ENCODE peak calls at places on chromosomes 11 and 22, in five cellular contexts. One of them, this sample, is unnamed.

GRCh38 chr11:65436412-65437032 is 13.9 kb downstream of the NEAT1 start:
- DNase-seq in left colon: no peak
- DNase-seq in stimulated activated CD4-positive, alpha-beta T cell treated with anti-CD3 and anti-CD28 coated beads, Interleukin-4, amount 100 ng/mL, for 24 hours: no peak
- DNase-seq in endothelial cell: no peak
- DNase-seq in CD8-positive, alpha-beta T cell: no peak
- DNase-seq in this sample: no peak

GRCh38 chr11:20873054-20873453 is 203.7 kb downstream of the NELL1 start:
- DNase-seq in left colon: no peak
- DNase-seq in stimulated activated CD4-positive, alpha-beta T cell treated with anti-CD3 and anti-CD28 coated beads, Interleukin-4, amount 100 ng/mL, for 24 hours: no peak
- DNase-seq in endothelial cell: peak
- DNase-seq in CD8-positive, alpha-beta T cell: no peak
- DNase-seq in this sample: no peak

GRCh38 chr11:797300-798092 is 585 bp downstream of the SLC25A22 start:
- DNase-seq in left colon: peak
- DNase-seq in stimulated activated CD4-positive, alpha-beta T cell treated with anti-CD3 and anti-CD28 coated beads, Interleukin-4, amount 100 ng/mL, for 24 hours: peak
- DNase-seq in endothelial cell: peak
- DNase-seq in CD8-positive, alpha-beta T cell: peak
- DNase-seq in this sample: peak

GRCh38 chr11:117189191-117189940 is 9.8 kb upstream of the TAGLN start:
- DNase-seq in left colon: peak
- DNase-seq in stimulated activated CD4-positive, alpha-beta T cell treated with anti-CD3 and anti-CD28 coated beads, Interleukin-4, amount 100 ng/mL, for 24 hours: no peak
- DNase-seq in endothelial cell: no peak
- DNase-seq in CD8-positive, alpha-beta T cell: no peak
- DNase-seq in this sample: no peak

GRCh38 chr22:29203456-29203855 is 2.2 kb upstream of the EMID1 start:
- DNase-seq in left colon: no peak
- DNase-seq in stimulated activated CD4-positive, alpha-beta T cell treated with anti-CD3 and anti-CD28 coated beads, Interleukin-4, amount 100 ng/mL, for 24 hours: no peak
- DNase-seq in endothelial cell: no peak
- DNase-seq in CD8-positive, alpha-beta T cell: no peak
- DNase-seq in this sample: no peak

GRCh38 chr11:112770487-112770886 is 190.7 kb upstream of the NCAM1 start:
- DNase-seq in left colon: no peak
- DNase-seq in stimulated activated CD4-positive, alpha-beta T cell treated with anti-CD3 and anti-CD28 coated beads, Interleukin-4, amount 100 ng/mL, for 24 hours: no peak
- DNase-seq in endothelial cell: no peak
- DNase-seq in CD8-positive, alpha-beta T cell: no peak
- DNase-seq in this sample: no peak

GRCh38 chr22:46638601-46639431 is 18.6 kb downstream of the GRAMD4 start:
- DNase-seq in left colon: no peak
- DNase-seq in stimulated activated CD4-positive, alpha-beta T cell treated with anti-CD3 and anti-CD28 coated beads, Interleukin-4, amount 100 ng/mL, for 24 hours: no peak
- DNase-seq in endothelial cell: no peak
- DNase-seq in CD8-positive, alpha-beta T cell: no peak
- DNase-seq in this sample: peak

GRCh38 chr11:3906166-3906565 is 50.7 kb downstream of the STIM1 start:
- DNase-seq in left colon: no peak
- DNase-seq in stimulated activated CD4-positive, alpha-beta T cell treated with anti-CD3 and anti-CD28 coated beads, Interleukin-4, amount 100 ng/mL, for 24 hours: no peak
- DNase-seq in endothelial cell: no peak
- DNase-seq in CD8-positive, alpha-beta T cell: no peak
- DNase-seq in this sample: no peak

GRCh38 chr11:69434341-69434960 is 47.0 kb upstream of the LINC01488 start:
- DNase-seq in left colon: no peak
- DNase-seq in stimulated activated CD4-positive, alpha-beta T cell treated with anti-CD3 and anti-CD28 coated beads, Interleukin-4, amount 100 ng/mL, for 24 hours: no peak
- DNase-seq in endothelial cell: no peak
- DNase-seq in CD8-positive, alpha-beta T cell: no peak
- DNase-seq in this sample: no peak

GRCh38 chr11:2325123-2325522 is 23.3 kb downstream of the TSPAN32 start:
- DNase-seq in left colon: no peak
- DNase-seq in stimulated activated CD4-positive, alpha-beta T cell treated with anti-CD3 and anti-CD28 coated beads, Interleukin-4, amount 100 ng/mL, for 24 hours: no peak
- DNase-seq in endothelial cell: no peak
- DNase-seq in CD8-positive, alpha-beta T cell: no peak
- DNase-seq in this sample: no peak

This sample was measured in mucosa of gallbladder.